ENCODE peak calls at places on chromosomes 3 and 15, in five cellular contexts. B is endothelial cell of umbilical vein, K is IMR-90, S is left ventricle myocardium inferior, G is hepatocyte. I is an unnamed sample.

GRCh38 chr15:40320931-40321371 is 2.5 kb upstream of the INAFM2 start:
- DNase-seq in B (peak; percentile 65), K (peak; percentile 67), S (no peak), G (peak; percentile 83), I (peak; percentile 76)

GRCh38 chr3:72018339-72018984 is 233.5 kb upstream of the PROK2 start:
- DNase-seq in B (no peak), K (peak; percentile 7), S (no peak), G (no peak), I (peak; percentile 38)

GRCh38 chr15:83287541-83288027 is 3.1 kb upstream of the BNC1 start:
- DNase-seq in B (peak; percentile 81), K (peak; percentile 98), S (no peak), G (no peak), I (peak; percentile 93)

GRCh38 chr3:40924559-40925058 is 274.7 kb upstream of the CTNNB1 start:
- DNase-seq in B (no peak), K (no peak), S (no peak), G (no peak), I (no peak)

GRCh38 chr15:70438776-70439175 is 324.6 kb downstream of the UACA start:
- DNase-seq in B (no peak), K (no peak), S (peak; percentile 82), G (no peak), I (no peak)

GRCh38 chr3:168219530-168219929 is 123.8 kb upstream of the GOLIM4 start:
- DNase-seq in B (no peak), K (no peak), S (no peak), G (no peak), I (no peak)

GRCh38 chr3:183032904-183033555 is 52.7 kb upstream of the DCUN1D1 start:
- DNase-seq in B (no peak), K (no peak), S (no peak), G (no peak), I (no peak)

GRCh38 chr15:54605556-54605955 is 591.2 kb downstream of the RSL24D1 start:
- DNase-seq in B (no peak), K (no peak), S (no peak), G (no peak), I (no peak)

GRCh38 chr3:65006300-65006739 is 318.5 kb upstream of the ADAMTS9 start:
- DNase-seq in B (no peak), K (peak; percentile 18), S (no peak), G (no peak), I (no peak)

DNA sequence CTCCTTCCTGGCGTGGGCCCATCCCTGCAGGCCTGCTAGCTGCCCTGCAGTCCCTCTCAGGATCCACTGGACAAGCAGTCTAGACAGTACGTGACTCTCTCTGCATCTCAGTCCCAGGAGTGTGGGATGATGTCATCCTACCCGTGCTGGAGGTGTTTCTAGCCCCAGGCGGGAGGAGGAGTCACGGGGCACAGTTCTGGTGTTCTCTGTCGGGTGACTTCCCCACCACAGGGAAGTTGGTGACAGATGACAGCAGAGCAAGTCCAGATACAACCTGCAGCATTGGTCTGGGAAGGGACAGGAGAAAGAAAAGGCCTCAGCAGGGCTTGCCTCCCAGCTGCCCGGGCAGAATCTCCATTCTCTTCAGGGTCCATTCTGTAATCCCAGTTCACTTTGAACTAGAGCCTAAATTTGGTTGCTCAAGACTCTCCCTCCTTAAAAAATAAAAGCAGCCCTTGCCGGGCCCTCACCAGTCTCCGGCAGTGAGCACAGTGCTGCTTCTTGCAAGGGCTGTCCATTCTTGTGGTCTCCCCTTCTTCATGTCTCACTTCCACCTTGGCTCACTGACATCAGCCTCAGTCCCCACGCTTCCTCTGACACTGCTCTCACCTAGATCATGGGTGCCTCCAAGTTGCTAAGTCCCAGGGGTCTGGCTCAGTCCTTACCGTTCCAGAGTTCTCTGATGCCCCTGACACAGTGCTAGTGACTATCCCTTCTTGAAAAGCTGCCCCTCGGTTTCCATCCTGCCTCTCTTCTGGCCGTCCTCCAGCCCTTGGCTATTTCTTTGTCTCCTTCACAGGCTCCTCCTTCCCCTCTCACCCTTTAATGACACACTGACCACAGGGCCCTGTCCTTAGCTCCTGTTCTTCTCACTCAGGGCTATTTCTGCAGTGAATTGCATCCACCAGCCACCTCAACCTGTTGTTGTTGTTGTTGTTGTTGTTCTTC is 30.8 kb downstream of the SLC28A1 start:
- DNase-seq in B (peak; percentile 38), K (peak; percentile 86), S (peak; percentile 86), G (peak; percentile 94), I (peak; percentile 78)
- H3K4me1 ChIP-seq in B (peaks cover 34% of the 10 kb centered on the region), K (peaks cover 20% of the 10 kb centered on the region), S (peaks cover 66% of the 10 kb centered on the region), G (peaks cover 38% of the 10 kb centered on the region), I (peaks cover 15% of the 10 kb centered on the region)

DNA sequence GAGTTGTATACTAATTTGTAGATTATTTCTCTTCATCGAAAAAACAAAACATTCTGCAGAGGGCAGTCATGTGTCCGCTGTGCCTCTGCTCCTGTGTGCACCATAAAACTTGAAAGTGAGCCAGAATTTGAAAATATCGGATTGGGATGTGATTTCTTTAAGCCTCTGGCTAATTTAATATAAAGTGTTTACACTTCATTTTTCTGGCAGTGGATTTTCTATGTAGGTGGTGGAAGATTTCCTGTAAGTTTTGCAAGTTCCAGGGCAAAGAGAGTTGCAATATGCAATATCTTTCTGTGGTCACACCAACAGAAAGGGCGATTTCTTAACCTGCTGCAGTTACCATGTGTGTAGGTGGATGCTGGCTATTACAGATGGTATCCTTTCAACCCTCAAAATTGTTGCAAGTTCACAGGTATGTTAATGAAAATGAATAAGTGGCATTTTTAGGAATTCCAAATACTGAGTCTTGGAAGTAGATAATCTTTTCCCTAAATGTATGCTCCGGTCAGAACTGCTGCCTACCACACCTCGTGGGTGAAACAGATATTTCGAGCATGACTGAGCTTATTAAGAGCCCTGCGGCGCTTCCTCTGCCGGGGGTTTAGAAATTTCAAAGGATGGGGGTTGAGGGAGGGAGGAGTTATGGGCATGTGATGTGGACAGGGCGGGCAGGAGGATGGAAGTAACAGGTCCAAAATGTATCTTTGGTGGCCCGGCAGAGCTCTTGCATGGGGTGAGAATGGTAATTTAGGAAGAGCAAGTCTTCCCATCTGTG is 134.0 kb downstream of the PGPEP1L start:
- DNase-seq in B (no peak), K (peak; percentile 83), S (no peak), G (no peak), I (no peak)
- TF ChIP-seq CTCF in B (no peak), K (no peak), S (no peak), G (peak; percentile 5), I (peak; percentile 16)

DNA sequence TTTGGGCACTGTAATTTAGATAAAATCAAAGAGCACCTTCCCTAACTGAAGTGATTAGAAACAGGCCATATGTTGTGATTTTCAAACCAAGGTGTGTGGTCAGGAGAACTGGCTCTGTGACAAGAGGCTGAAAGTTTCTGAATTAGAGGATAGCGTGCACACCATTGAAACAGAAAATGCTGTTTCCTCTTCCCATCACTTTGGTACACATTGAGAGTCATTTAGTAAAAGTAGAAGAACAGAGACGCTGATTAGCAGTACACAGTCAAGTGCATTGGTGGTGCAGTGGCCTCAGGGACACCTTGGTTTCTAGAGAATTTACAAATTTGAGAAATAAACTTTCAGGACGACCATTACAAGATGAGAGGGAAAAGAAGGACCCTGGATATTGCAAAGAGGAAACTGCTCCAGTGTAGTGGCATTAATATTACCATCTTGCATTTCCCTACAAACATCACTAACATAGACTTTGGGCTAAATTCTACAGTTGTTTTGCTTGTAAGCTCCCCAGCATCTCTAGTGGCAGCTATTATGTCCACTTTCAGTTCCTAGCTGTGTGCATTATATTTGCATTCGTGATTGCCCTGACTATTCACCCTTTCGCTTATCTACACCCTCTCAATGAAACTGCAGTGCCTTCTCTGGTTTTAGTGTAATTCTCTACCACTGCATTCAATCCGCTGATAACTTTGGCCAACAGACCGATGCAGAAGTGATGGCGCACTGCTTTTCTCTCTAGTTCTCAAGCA is 728.1 kb upstream of the GRM7 start:
- DNase-seq in B (no peak), K (no peak), S (no peak), G (no peak), I (no peak)
- H3K9me3 ChIP-seq in B (no peaks in the 10 kb centered on the region), K (peaks cover 8% of the 10 kb centered on the region), S (no peaks in the 10 kb centered on the region), G (no peaks in the 10 kb centered on the region), I (no peaks in the 10 kb centered on the region)

DNA sequence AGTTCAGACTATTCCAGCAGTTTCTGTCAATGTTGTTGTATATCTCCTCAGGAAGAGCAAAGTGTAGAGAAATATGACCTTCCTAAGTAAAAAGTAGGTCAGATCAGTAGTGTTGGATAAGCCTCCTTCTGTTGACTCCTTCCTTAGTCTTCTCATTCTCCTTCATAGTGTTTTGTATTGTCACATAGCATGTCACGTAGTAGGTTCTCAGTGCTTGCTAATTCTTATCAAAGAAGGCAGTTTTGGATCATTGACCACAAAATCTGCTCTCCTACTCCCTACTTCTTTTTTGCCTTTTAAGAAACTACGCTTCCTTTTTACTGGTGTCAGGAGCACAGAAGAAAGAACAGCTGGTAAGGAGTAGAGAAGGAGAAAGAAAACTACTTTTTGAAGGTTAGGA is 1.0 kb upstream of the MGA start:
- DNase-seq in B (no peak), K (no peak), S (no peak), G (no peak), I (no peak)
- H3K4me1 ChIP-seq in B (peaks cover 26% of the 10 kb centered on the region), K (peaks cover 4% of the 10 kb centered on the region), S (peaks cover 44% of the 10 kb centered on the region), G (peaks cover 11% of the 10 kb centered on the region), I (peaks cover 12% of the 10 kb centered on the region)

GRCh38 chr3:98991393-98991792 is 89.9 kb upstream of the DCBLD2 start:
- DNase-seq in B (no peak), K (no peak), S (no peak), G (no peak), I (no peak)
- TF ChIP-seq CTCF in B (no peak), K (peak; percentile 25), S (no peak), G (no peak), I (peak; percentile 15)